ENCODE peak calls at places on chromosomes 5 and 9, in five cellular contexts. One of them, this sample, is unnamed.

GRCh38 chr9:127629468-127630081 is 17.5 kb downstream of the STXBP1 start:
- DNase-seq in HepG2: no peak
- DNase-seq in A549: no peak
- DNase-seq in K562: peak; percentile 47
- DNase-seq in GM12878: no peak
- DNase-seq in this sample: peak; percentile 57

GRCh38 chr9:70420267-70421019 is 6.0 kb upstream of the KLF9 start:
- DNase-seq in K562: peak; percentile 56
- DNase-seq in A549: peak; percentile 59
- DNase-seq in GM12878: no peak
- DNase-seq in HepG2: peak; percentile 87
- DNase-seq in this sample: peak; percentile 77

GRCh38 chr9:100426194-100426531 is 780 bp upstream of the MSANTD3 start:
- DNase-seq in K562: no peak
- DNase-seq in A549: no peak
- DNase-seq in HepG2: no peak
- DNase-seq in GM12878: no peak
- DNase-seq in this sample: no peak

GRCh38 chr5:14706615-14707021 is 42.1 kb downstream of the OTULIN start:
- DNase-seq in A549: no peak
- DNase-seq in K562: no peak
- DNase-seq in GM12878: no peak
- DNase-seq in HepG2: no peak
- DNase-seq in this sample: no peak

GRCh38 chr9:35518212-35518917 is 28.5 kb downstream of the RUSC2 start:
- DNase-seq in K562: no peak
- DNase-seq in GM12878: no peak
- DNase-seq in HepG2: peak; percentile 96
- DNase-seq in A549: peak; percentile 95
- DNase-seq in this sample: peak; percentile 91

GRCh38 chr9:22307013-22307711 is 139.5 kb upstream of the DMRTA1 start:
- DNase-seq in A549: peak; percentile 28
- DNase-seq in K562: no peak
- DNase-seq in HepG2: peak; percentile 43
- DNase-seq in GM12878: no peak
- DNase-seq in this sample: peak; percentile 84

GRCh38 chr5:71891856-71892255 is 172.8 kb downstream of the CARTPT start:
- DNase-seq in A549: no peak
- DNase-seq in GM12878: no peak
- DNase-seq in K562: no peak
- DNase-seq in HepG2: no peak
- DNase-seq in this sample: peak; percentile 32

GRCh38 chr5:151534345-151534744 is 56.8 kb downstream of the FAT2 start:
- DNase-seq in K562: no peak
- DNase-seq in A549: no peak
- DNase-seq in GM12878: no peak
- DNase-seq in HepG2: no peak
- DNase-seq in this sample: peak; percentile 72

GRCh38 chr5:74957906-74958305 is 91.7 kb upstream of the FAM169A start:
- DNase-seq in A549: no peak
- DNase-seq in HepG2: no peak
- DNase-seq in K562: no peak
- DNase-seq in GM12878: no peak
- DNase-seq in this sample: no peak

GRCh38 chr5:392431-392988 is 50.5 kb upstream of the EXOC3 start:
- DNase-seq in K562: no peak
- DNase-seq in GM12878: peak; percentile 95
- DNase-seq in A549: no peak
- DNase-seq in HepG2: no peak
- DNase-seq in this sample: peak; percentile 47

GRCh38 chr9:134434896-134435506 is 108.7 kb downstream of the RXRA start:
- DNase-seq in GM12878: no peak
- DNase-seq in HepG2: peak; percentile 97
- DNase-seq in A549: peak; percentile 65
- DNase-seq in K562: no peak
- DNase-seq in this sample: no peak

DNA sequence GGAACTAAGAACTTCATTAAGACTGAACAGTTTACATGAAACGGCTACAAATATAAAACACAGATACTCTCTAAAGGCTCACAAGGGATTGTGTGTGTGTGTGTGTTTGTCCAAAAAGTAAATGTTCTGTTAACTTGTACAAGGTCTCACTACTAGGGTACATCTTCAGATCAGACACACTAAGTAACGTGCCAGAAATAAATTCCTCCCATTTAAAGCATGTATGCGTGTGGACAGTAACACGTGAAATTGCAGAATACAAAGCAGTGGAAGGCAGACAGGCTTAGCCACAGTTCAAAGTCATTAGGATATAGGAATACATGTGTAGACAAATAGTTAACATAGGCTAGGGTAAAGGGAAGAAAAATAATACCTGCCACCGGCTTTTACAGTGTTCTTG is 1.8 kb downstream of the BNC2 start:
- DNase-seq in HepG2: no peak
- DNase-seq in K562: no peak
- DNase-seq in A549: no peak
- DNase-seq in GM12878: no peak
- DNase-seq in this sample: no peak
- TF ChIP-seq JUNB in HepG2: no peak
- TF ChIP-seq JUNB in K562: no peak
- TF ChIP-seq JUNB in A549: no peak
- TF ChIP-seq JUNB in GM12878: no peak
- TF ChIP-seq JUNB in this sample: no peak

DNA sequence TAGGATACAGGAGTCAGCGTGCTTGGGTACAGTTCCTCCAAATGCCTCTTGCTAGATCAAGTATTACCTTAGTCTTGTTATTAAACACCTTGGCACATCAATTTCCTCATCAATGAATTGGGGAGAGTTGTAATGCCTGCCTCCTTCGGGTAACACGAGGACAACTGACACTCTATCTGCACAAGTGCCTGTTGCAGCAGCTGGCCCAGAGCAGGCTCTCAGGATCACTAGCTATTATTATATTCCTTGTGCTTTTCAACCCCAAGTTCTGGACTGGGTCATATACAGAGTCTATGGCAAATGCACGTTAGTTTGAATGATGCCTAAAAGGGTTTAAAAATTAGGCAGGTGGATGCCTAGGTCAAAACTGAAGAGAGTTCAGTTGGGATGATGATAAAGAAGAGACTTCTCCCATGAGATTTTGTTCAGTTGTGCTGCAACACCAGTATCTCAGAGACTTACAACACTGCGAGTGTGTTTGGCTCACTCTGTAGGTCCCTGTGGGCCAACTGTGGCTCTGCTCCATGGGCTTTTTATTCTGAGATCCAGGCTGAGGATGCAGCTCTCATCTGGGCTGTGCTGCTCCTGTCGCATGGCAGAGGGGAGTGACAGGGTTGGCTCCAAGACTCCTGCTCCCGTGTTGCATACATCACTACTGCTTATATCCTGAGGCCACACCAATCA is 41.1 kb upstream of the TEX48 start:
- DNase-seq in K562: no peak
- DNase-seq in A549: no peak
- DNase-seq in GM12878: no peak
- DNase-seq in HepG2: no peak
- DNase-seq in this sample: no peak
- TF ChIP-seq JUNB in K562: no peak
- TF ChIP-seq JUNB in A549: no peak
- TF ChIP-seq JUNB in GM12878: no peak
- TF ChIP-seq JUNB in HepG2: no peak
- TF ChIP-seq JUNB in this sample: no peak

DNA sequence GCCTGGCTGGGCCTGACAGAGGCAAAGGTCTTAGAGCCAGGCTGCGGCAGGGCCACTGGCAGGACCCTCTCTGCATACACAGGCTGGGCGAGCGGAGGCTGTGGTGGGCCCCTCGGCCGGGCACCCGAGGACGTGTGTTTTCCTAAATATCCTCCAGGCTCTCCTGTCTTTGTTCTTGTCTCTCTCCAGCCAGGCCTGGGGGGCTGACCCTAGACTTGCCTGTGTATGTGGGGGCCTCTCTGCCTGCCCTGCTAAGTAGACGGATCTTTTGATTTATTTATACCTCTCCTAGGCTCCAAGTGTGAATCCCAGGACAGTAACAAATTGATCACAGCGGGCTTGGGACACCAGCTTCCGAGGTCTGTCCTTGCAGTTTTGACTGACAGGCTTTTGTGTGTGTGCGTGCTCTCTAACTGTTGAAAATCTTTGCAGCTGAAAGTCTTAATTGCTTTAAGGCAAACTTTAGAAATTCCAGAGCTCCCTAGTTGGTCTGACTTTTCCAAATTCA is 1.1 kb downstream of the NEK6 start:
- DNase-seq in K562: peak; percentile 19
- DNase-seq in GM12878: no peak
- DNase-seq in A549: no peak
- DNase-seq in HepG2: peak; percentile 23
- DNase-seq in this sample: peak; percentile 58
- TF ChIP-seq JUNB in K562: no peak
- TF ChIP-seq JUNB in GM12878: no peak
- TF ChIP-seq JUNB in A549: no peak
- TF ChIP-seq JUNB in HepG2: no peak
- TF ChIP-seq JUNB in this sample: no peak

DNA sequence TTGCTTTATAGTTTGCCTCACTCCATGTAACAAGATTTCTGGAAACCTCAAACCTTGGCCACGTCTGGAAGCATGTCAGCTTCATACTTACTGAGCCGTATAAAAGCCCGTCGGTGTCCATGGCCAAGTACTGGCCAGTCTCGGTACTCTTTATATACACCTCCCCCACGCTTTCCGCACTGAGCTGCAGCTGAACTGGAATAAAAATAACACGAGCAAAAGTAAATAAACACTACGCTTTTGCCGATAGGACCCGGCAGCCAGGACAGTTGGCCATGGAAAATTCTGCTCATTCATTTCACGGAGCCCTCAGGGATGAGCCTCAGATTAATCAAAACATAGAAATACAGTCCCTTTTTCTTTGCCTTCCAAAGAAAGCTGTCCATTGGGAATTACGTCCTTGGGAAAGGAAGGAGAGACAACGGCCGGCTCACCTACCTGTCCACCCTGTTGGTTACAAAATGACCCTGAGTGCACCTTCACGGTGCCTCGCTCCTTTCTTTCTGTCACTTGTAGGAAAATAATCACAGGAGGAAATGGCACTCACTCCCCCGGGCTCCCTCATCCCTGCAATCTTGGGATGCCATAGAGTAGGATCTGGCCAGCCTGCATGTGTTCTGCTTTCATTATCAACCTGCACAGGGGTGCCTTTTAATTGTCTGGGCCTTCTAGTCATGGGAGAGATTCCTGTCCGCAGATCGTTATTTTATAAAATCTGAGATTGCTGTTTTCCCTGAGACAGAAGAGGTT is 85.1 kb downstream of the FGF1 start:
- DNase-seq in HepG2: peak; percentile 10
- DNase-seq in K562: no peak
- DNase-seq in A549: no peak
- DNase-seq in GM12878: no peak
- DNase-seq in this sample: no peak
- TF ChIP-seq JUNB in HepG2: no peak
- TF ChIP-seq JUNB in K562: no peak
- TF ChIP-seq JUNB in A549: no peak
- TF ChIP-seq JUNB in GM12878: no peak
- TF ChIP-seq JUNB in this sample: no peak

DNA sequence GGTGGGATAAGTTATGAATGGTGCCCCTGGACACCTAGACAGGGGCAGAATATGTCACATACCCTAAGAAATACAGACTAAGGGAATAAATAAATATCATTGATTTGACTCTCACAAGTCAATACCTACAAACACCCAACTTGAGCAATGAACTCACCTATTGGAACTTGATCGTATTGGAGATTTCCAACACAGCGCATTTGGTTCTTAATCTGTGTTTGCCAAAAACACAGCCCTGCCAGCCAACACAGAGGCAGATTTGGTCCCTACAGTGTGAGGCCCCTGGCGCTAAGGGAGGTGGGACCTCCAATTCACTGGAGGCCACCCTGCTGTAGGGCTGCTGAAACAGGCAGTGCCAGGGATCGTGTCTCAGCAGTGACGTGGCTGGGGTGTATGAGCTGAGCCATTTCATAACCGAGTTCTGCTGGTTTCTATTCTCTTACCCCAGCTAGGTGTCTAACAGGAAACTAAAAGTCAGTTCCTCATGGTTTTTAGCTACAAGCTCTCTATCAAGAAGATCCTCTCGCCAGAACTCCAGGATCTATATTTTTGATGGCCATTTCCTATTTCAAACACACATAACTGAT is 84.5 kb downstream of the SLC1A1 start:
- DNase-seq in K562: no peak
- DNase-seq in HepG2: no peak
- DNase-seq in A549: no peak
- DNase-seq in GM12878: no peak
- DNase-seq in this sample: no peak
- TF ChIP-seq JUNB in K562: no peak
- TF ChIP-seq JUNB in HepG2: no peak
- TF ChIP-seq JUNB in A549: no peak
- TF ChIP-seq JUNB in GM12878: no peak
- TF ChIP-seq JUNB in this sample: no peak

GRCh38 chr9:130040901-130041647 is 1.9 kb downstream of the FNBP1 start:
- DNase-seq in A549: no peak
- DNase-seq in K562: no peak
- DNase-seq in GM12878: no peak
- DNase-seq in HepG2: no peak
- DNase-seq in this sample: no peak

GRCh38 chr9:130043654-130044623 is 950 bp upstream of the FNBP1 start:
- DNase-seq in K562: peak; percentile 67
- DNase-seq in GM12878: no peak
- DNase-seq in A549: no peak
- DNase-seq in HepG2: peak; percentile 83
- DNase-seq in this sample: peak; percentile 62

GRCh38 chr9:130042406-130042930 is 521 bp downstream of the FNBP1 start:
- DNase-seq in A549: peak; percentile 39
- DNase-seq in K562: peak; percentile 35
- DNase-seq in HepG2: no peak
- DNase-seq in GM12878: no peak
- DNase-seq in this sample: peak; percentile 67

GRCh38 chr9:130042931-130043653 is at the start of gene FNBP1:
- DNase-seq in GM12878: no peak
- DNase-seq in HepG2: peak; percentile 56
- DNase-seq in K562: peak; percentile 89
- DNase-seq in A549: peak; percentile 83
- DNase-seq in this sample: peak; percentile 88

DNA sequence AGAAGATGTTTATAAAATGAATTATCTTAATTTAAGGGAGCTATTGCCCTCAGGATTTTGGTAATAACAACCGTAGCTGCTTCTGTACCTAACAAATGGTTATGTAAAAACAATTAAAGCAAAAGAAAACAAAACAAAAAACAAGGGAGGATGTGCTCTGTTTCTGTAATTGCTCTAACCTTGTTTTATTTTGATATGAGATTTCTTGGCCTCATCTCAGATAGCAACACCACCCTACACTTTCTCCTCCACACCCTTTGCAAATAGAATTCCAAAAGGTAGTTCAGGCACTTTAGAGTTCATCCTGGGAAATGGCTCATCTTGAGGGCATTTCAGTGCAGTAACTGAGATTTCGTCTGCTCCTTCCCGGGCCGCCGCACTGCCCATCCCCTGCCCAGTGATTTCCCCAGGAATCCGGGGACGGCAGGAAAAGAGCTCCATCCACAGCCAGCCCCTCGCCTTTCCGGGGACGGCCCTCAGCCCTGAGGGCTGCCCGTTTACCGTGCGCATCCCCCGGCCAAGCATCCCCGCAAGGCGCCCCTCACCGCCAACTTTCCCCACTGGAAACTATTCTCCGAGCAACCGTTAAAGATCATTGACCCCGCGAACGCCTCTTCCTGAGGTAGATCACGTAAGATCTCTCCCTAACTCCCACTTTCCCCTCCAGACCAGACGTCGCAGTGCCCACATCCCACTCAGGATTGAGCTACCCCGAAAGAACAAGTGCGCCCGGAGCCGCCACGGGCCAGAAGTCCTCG is 1.2 kb downstream of the FNBP1 start:
- DNase-seq in GM12878: no peak
- DNase-seq in A549: no peak
- DNase-seq in HepG2: no peak
- DNase-seq in K562: no peak
- DNase-seq in this sample: peak; percentile 45
- TF ChIP-seq JUNB in GM12878: no peak
- TF ChIP-seq JUNB in A549: no peak
- TF ChIP-seq JUNB in HepG2: no peak
- TF ChIP-seq JUNB in K562: no peak
- TF ChIP-seq JUNB in this sample: no peak

This sample was measured in GM23338.